ENCODE peak calls at places on chromosomes 5 and 9, in seven cellular contexts. P is ascending aorta, I is GM23248, L is keratinocyte, Q is astrocyte of the spinal cord, F is spleen, V is endodermal cell. H is an unnamed sample.

GRCh38 chr5:26864061-26864460 is 174.3 kb downstream of the CDH9 start:
- DNase-seq in P (no peak), I (no peak), L (no peak), Q (no peak), F (no peak), V (no peak), H (no peak)

GRCh38 chr5:91123896-91124295 is 259.2 kb downstream of the ARRDC3 start:
- DNase-seq in P (no peak), I (peak; percentile 47), L (no peak), Q (no peak), F (no peak), V (no peak), H (no peak)

GRCh38 chr9:121609845-121610637 is 41.4 kb upstream of the DAB2IP start:
- DNase-seq in P (peak; percentile 82), I (peak; percentile 66), L (peak; percentile 60), Q (peak; percentile 64), F (no peak), V (no peak), H (no peak)

GRCh38 chr9:37663926-37664325 is 13.2 kb downstream of the FRMPD1 start:
- DNase-seq in P (no peak), I (no peak), L (no peak), Q (no peak), F (no peak), V (no peak), H (no peak)

GRCh38 chr9:99463144-99463543 is 241.1 kb downstream of the SEC61B start:
- DNase-seq in P (no peak), I (no peak), L (no peak), Q (no peak), F (no peak), V (no peak), H (no peak)

GRCh38 chr5:439636-440035 is 3.3 kb upstream of the EXOC3 start:
- DNase-seq in P (peak; percentile 57), I (no peak), L (no peak), Q (no peak), F (peak; percentile 70), V (peak; percentile 29), H (no peak)

GRCh38 chr9:87674565-87675299 is 51.2 kb upstream of the CTSL start:
- DNase-seq in P (no peak), I (no peak), L (no peak), Q (no peak), F (no peak), V (no peak), H (no peak)

GRCh38 chr5:81424728-81425127 is 30.8 kb upstream of the ACOT12 start:
- DNase-seq in P (no peak), I (no peak), L (no peak), Q (no peak), F (no peak), V (no peak), H (no peak)

GRCh38 chr5:11007251-11007650 is 246.2 kb upstream of the DAP start:
- DNase-seq in P (no peak), I (no peak), L (no peak), Q (no peak), F (no peak), V (no peak), H (no peak)

GRCh38 chr9:124450241-124450924 is at the start of gene ADGRD2:
- DNase-seq in P (no peak), I (peak; percentile 62), L (no peak), Q (peak; percentile 9), F (peak; percentile 67), V (peak; percentile 97), H (peak; percentile 89)

GRCh38 chr5:90530736-90531487 is 1.5 kb upstream of the LYSMD3 start:
- DNase-seq in P (no peak), I (no peak), L (no peak), Q (no peak), F (no peak), V (no peak), H (no peak)

GRCh38 chr5:10354048-10354872 is 765 bp downstream of the MARCHF6 start:
- DNase-seq in P (no peak), I (peak; percentile 69), L (no peak), Q (peak; percentile 42), F (no peak), V (peak; percentile 79), H (peak; percentile 63)

GRCh38 chr5:1420211-1421195 is 24.7 kb downstream of the SLC6A3 start:
- DNase-seq in P (peak; percentile 45), I (peak; percentile 23), L (no peak), Q (no peak), F (peak; percentile 55), V (no peak), H (no peak)

GRCh38 chr5:106171708-106172107 is 1499.0 kb downstream of the EFNA5 start:
- DNase-seq in P (no peak), I (no peak), L (no peak), Q (peak; percentile 39), F (no peak), V (no peak), H (no peak)

GRCh38 chr5:162174358-162174757 is 106.8 kb downstream of the GABRG2 start:
- DNase-seq in P (no peak), I (no peak), L (no peak), Q (no peak), F (no peak), V (no peak), H (no peak)

GRCh38 chr9:100690438-100690837 is 112.6 kb downstream of the CAVIN4 start:
- DNase-seq in P (no peak), I (no peak), L (no peak), Q (no peak), F (no peak), V (no peak), H (no peak)

GRCh38 chr5:96893342-96893741 is 17.0 kb downstream of the ERAP2 start:
- DNase-seq in P (no peak), I (peak; percentile 15), L (no peak), Q (peak; percentile 87), F (no peak), V (no peak), H (no peak)

GRCh38 chr9:111034573-111035539 is 3.4 kb downstream of the LPAR1 start:
- DNase-seq in P (no peak), I (peak; percentile 70), L (no peak), Q (no peak), F (no peak), V (no peak), H (no peak)

GRCh38 chr9:83706703-83707517 is 848 bp downstream of the UBQLN1 start:
- DNase-seq in P (peak; percentile 67), I (peak; percentile 56), L (no peak), Q (peak; percentile 34), F (peak; percentile 92), V (peak; percentile 89), H (peak; percentile 90)

GRCh38 chr9:3136999-3137675 is 293.2 kb upstream of the PUM3 start:
- DNase-seq in P (no peak), I (peak; percentile 10), L (no peak), Q (no peak), F (no peak), V (no peak), H (no peak)

GRCh38 chr9:2199999-2200796 is 185.1 kb downstream of the SMARCA2 start:
- DNase-seq in P (no peak), I (no peak), L (no peak), Q (no peak), F (no peak), V (peak; percentile 53), H (no peak)

GRCh38 chr9:16312116-16312515 is 558.4 kb downstream of the BNC2 start:
- DNase-seq in P (no peak), I (no peak), L (no peak), Q (no peak), F (no peak), V (no peak), H (no peak)

GRCh38 chr9:114098660-114099522 is at the start of gene KIF12:
- DNase-seq in P (no peak), I (peak; percentile 26), L (no peak), Q (no peak), F (no peak), V (peak; percentile 95), H (peak; percentile 89)

GRCh38 chr9:69204378-69204777 is 30.3 kb downstream of the TJP2 start:
- DNase-seq in P (no peak), I (no peak), L (no peak), Q (no peak), F (no peak), V (no peak), H (no peak)
- H3K4me3 ChIP-seq in P (no peak overlapping the region), I (peak overlapping the region; percentile 36), L (no peak overlapping the region), Q (no peak overlapping the region), F (no peak overlapping the region), V (no peak overlapping the region), H (no peak overlapping the region)

DNA sequence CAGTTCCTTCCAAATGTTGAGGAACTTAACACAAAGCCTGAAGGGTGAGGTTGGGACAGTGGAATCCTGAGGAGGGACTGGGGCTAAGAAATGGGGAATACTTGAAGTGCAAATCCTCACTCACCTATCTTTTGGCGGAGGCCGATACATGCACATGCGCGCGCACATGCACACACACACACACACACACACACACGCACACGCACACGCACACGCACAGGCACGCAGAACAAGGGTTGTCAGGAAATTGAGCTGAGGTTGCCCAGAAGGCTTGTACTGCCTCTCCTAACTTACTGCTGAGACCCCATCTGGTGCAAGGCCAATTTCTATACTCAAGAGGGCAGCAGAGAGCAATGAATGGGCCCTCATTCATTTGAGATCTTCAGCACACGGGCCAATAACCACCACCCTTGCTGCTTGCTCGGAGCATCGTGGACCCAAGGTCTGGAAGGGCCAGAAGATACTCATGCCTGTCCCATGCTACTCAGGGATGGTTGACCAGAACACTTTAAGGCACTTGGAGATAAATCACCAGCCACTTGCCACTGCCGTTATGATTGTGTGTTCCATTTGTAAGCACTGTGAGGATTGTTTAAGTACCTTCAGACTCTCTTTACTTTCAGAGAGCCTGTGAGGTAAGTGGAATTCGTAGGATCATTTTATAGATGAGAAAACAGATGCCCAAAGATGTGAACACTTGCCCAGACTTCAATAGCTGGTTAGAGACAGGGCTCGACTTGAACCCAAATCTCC is 21.5 kb downstream of the BTF3 start:
- DNase-seq in P (peak; percentile 85), I (peak; percentile 85), L (peak; percentile 58), Q (peak; percentile 83), F (no peak), V (peak; percentile 93), H (peak; percentile 86)
- H3K4me3 ChIP-seq in P (no peak overlapping the region), I (no peak overlapping the region), L (no peak overlapping the region), Q (no peak overlapping the region), F (no peak overlapping the region), V (no peak overlapping the region), H (no peak overlapping the region)

DNA sequence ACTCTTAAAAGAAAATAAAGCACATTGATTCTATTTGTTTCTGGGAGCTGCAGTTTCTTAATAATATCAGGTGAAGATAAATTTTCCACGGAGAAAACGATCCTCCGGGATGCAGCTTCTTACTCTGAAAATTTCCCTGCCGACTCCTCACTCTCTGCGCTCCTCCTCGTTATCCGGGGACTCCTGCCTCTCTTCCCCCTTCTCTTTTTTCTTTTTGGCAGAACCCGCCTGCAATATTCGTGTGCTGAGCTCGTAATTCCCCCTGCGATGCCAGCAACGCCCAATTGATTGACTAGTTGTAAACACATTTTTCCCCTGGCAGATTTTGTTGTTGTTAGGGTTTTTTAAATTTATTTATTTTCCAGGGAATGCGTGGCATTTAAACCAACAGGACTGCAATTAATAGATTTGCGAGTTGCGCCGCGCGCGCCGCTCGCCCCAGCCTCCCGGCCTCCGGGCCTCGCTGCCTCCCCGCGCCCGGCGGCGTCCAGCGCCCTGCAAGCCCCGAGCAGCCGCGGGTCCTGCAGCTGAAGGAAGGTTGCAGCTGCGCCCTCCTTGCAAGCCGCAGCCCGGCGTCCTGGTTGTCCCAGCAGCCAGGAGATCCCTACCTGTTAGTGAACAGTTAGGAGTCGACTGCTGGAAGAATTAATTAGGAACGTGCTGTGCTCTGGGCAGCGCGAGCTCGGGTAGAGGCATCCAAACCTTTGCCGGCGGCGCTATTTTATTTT is 2.2 kb downstream of the NTNG2 start:
- DNase-seq in P (no peak), I (no peak), L (no peak), Q (no peak), F (no peak), V (peak; percentile 63), H (peak; percentile 67)
- H3K4me3 ChIP-seq in P (peak overlapping the region; percentile 82), I (no peak overlapping the region), L (no peak overlapping the region), Q (no peak overlapping the region), F (no peak overlapping the region), V (no peak overlapping the region), H (peak overlapping the region; percentile 74)

GRCh38 chr9:36138496-36138895 is 2.0 kb downstream of the GLIPR2 start:
- DNase-seq in P (peak; percentile 51), I (no peak), L (no peak), Q (no peak), F (no peak), V (peak; percentile 20), H (no peak)
- H3K4me3 ChIP-seq in P (no peak overlapping the region), I (no peak overlapping the region), L (no peak overlapping the region), Q (no peak overlapping the region), F (no peak overlapping the region), V (no peak overlapping the region), H (no peak overlapping the region)

H was measured in neural progenitor cell.